ENCODE peak calls at places on chromosome 13, in six cellular contexts. U, H, I, F, V and O are unnamed samples.

GRCh38 chr13:89066868-89067466 is 1395.8 kb downstream of the SLITRK5 start:
- DNase-seq in U (no peak), H (peak), I (no peak), F (peak), V (peak), O (peak)

GRCh38 chr13:112521073-112521685 is 66.8 kb downstream of the TUBGCP3 start:
- DNase-seq in U (no peak), H (no peak), I (no peak), F (no peak), V (peak), O (no peak)

GRCh38 chr13:26494591-26494990 is 62.9 kb upstream of the WASF3 start:
- DNase-seq in U (no peak), H (no peak), I (no peak), F (no peak), V (no peak), O (no peak)

GRCh38 chr13:27112006-27112405 is 59.6 kb downstream of the USP12 start:
- DNase-seq in U (no peak), H (no peak), I (no peak), F (no peak), V (no peak), O (no peak)

GRCh38 chr13:70473912-70474311 is 365.7 kb upstream of the KLHL1 start:
- DNase-seq in U (no peak), H (no peak), I (no peak), F (no peak), V (no peak), O (no peak)

GRCh38 chr13:43994999-43995859 is 115.5 kb downstream of the LACC1 start:
- DNase-seq in U (no peak), H (no peak), I (no peak), F (peak), V (no peak), O (no peak)

GRCh38 chr13:42083138-42083770 is 34.8 kb downstream of the DGKH start:
- DNase-seq in U (no peak), H (no peak), I (no peak), F (no peak), V (no peak), O (no peak)

GRCh38 chr13:42110410-42111155 is 62.1 kb downstream of the DGKH start:
- DNase-seq in U (no peak), H (peak), I (peak), F (peak), V (peak), O (peak)

GRCh38 chr13:33403807-33404362 is 118.3 kb upstream of the STARD13 start:
- DNase-seq in U (no peak), H (no peak), I (no peak), F (no peak), V (no peak), O (no peak)

GRCh38 chr13:113914333-113915011 is 50.6 kb upstream of the GAS6 start:
- DNase-seq in U (no peak), H (no peak), I (no peak), F (no peak), V (no peak), O (no peak)

GRCh38 chr13:112983428-112984196 is 14.6 kb downstream of the MCF2L start:
- DNase-seq in U (no peak), H (no peak), I (no peak), F (peak), V (no peak), O (no peak)

GRCh38 chr13:113849981-113850721 is 13.7 kb downstream of the GAS6 start:
- DNase-seq in U (no peak), H (no peak), I (no peak), F (peak), V (no peak), O (no peak)

GRCh38 chr13:80084086-80084676 is 256.7 kb downstream of the SPRY2 start:
- DNase-seq in U (no peak), H (peak), I (peak), F (peak), V (peak), O (no peak)

GRCh38 chr13:106173346-106173745 is 362.1 kb downstream of the EFNB2 start:
- DNase-seq in U (no peak), H (no peak), I (no peak), F (no peak), V (no peak), O (peak)

GRCh38 chr13:112972258-112972657 is 3.2 kb downstream of the MCF2L start:
- DNase-seq in U (no peak), H (no peak), I (no peak), F (no peak), V (no peak), O (no peak)

GRCh38 chr13:112638919-112639318 is 50.9 kb upstream of the ATP11A start:
- DNase-seq in U (no peak), H (no peak), I (no peak), F (no peak), V (no peak), O (no peak)

GRCh38 chr13:96858133-96858826 is 136.0 kb downstream of the OXGR1 start:
- DNase-seq in U (no peak), H (no peak), I (no peak), F (no peak), V (no peak), O (no peak)